ENCODE peak calls at places on chromosomes 6 and 20, in ten cellular contexts. One of them, this sample, is unnamed.

GRCh38 chr6:124009372-124009765 is 205.7 kb downstream of the NKAIN2 start:
- DNase-seq in uterus: no peak
- DNase-seq in AG10803: no peak
- DNase-seq in heart right ventricle: no peak
- DNase-seq in ovary: no peak
- DNase-seq in keratinocyte: no peak
- DNase-seq in osteoblast: no peak
- DNase-seq in OCI-LY7: no peak
- DNase-seq in AG04449: no peak
- DNase-seq in BJ: no peak
- DNase-seq in this sample: no peak

GRCh38 chr6:139037490-139037889 is 8.9 kb downstream of the ABRACL start:
- DNase-seq in uterus: no peak
- DNase-seq in AG10803: peak
- DNase-seq in heart right ventricle: no peak
- DNase-seq in ovary: no peak
- DNase-seq in keratinocyte: no peak
- DNase-seq in osteoblast: peak
- DNase-seq in OCI-LY7: no peak
- DNase-seq in AG04449: peak
- DNase-seq in BJ: no peak
- DNase-seq in this sample: peak

GRCh38 chr6:15628499-15629131 is 34.2 kb downstream of the DTNBP1 start:
- DNase-seq in uterus: no peak
- DNase-seq in AG10803: peak
- DNase-seq in heart right ventricle: no peak
- DNase-seq in ovary: no peak
- DNase-seq in keratinocyte: no peak
- DNase-seq in osteoblast: peak
- DNase-seq in OCI-LY7: no peak
- DNase-seq in AG04449: peak
- DNase-seq in BJ: peak
- DNase-seq in this sample: peak

GRCh38 chr6:38113810-38114577 is 294.5 kb downstream of the ZFAND3 start:
- DNase-seq in uterus: no peak
- DNase-seq in AG10803: no peak
- DNase-seq in heart right ventricle: no peak
- DNase-seq in ovary: no peak
- DNase-seq in keratinocyte: no peak
- DNase-seq in osteoblast: no peak
- DNase-seq in OCI-LY7: no peak
- DNase-seq in AG04449: no peak
- DNase-seq in BJ: no peak
- DNase-seq in this sample: no peak

GRCh38 chr6:37512400-37512958 is 12.8 kb upstream of the CCDC167 start:
- DNase-seq in uterus: no peak
- DNase-seq in AG10803: no peak
- DNase-seq in heart right ventricle: no peak
- DNase-seq in ovary: no peak
- DNase-seq in keratinocyte: no peak
- DNase-seq in osteoblast: peak
- DNase-seq in OCI-LY7: no peak
- DNase-seq in AG04449: no peak
- DNase-seq in BJ: no peak
- DNase-seq in this sample: no peak

GRCh38 chr6:34598725-34599124 is 42.6 kb upstream of the SPDEF start:
- DNase-seq in uterus: no peak
- DNase-seq in AG10803: no peak
- DNase-seq in heart right ventricle: no peak
- DNase-seq in ovary: no peak
- DNase-seq in keratinocyte: no peak
- DNase-seq in osteoblast: no peak
- DNase-seq in OCI-LY7: no peak
- DNase-seq in AG04449: no peak
- DNase-seq in BJ: no peak
- DNase-seq in this sample: no peak

GRCh38 chr6:25041676-25042598 is 106.2 kb upstream of the RIPOR2 start:
- DNase-seq in uterus: no peak
- DNase-seq in AG10803: no peak
- DNase-seq in heart right ventricle: no peak
- DNase-seq in ovary: no peak
- DNase-seq in keratinocyte: no peak
- DNase-seq in osteoblast: no peak
- DNase-seq in OCI-LY7: peak
- DNase-seq in AG04449: no peak
- DNase-seq in BJ: no peak
- DNase-seq in this sample: no peak

GRCh38 chr6:12160350-12160749 is 129.8 kb upstream of the EDN1 start:
- DNase-seq in uterus: no peak
- DNase-seq in AG10803: peak
- DNase-seq in heart right ventricle: no peak
- DNase-seq in ovary: no peak
- DNase-seq in keratinocyte: no peak
- DNase-seq in osteoblast: no peak
- DNase-seq in OCI-LY7: no peak
- DNase-seq in AG04449: no peak
- DNase-seq in BJ: no peak
- DNase-seq in this sample: peak

GRCh38 chr20:24134930-24135329 is 146.4 kb upstream of the GGTLC1 start:
- DNase-seq in uterus: no peak
- DNase-seq in AG10803: no peak
- DNase-seq in heart right ventricle: no peak
- DNase-seq in ovary: no peak
- DNase-seq in keratinocyte: no peak
- DNase-seq in osteoblast: no peak
- DNase-seq in OCI-LY7: no peak
- DNase-seq in AG04449: no peak
- DNase-seq in BJ: no peak
- DNase-seq in this sample: no peak

GRCh38 chr20:24136659-24137246 is 148.2 kb upstream of the GGTLC1 start:
- DNase-seq in uterus: no peak
- DNase-seq in AG10803: no peak
- DNase-seq in heart right ventricle: no peak
- DNase-seq in ovary: no peak
- DNase-seq in keratinocyte: peak
- DNase-seq in osteoblast: no peak
- DNase-seq in OCI-LY7: no peak
- DNase-seq in AG04449: no peak
- DNase-seq in BJ: no peak
- DNase-seq in this sample: no peak

GRCh38 chr20:24135786-24136185 is 147.2 kb upstream of the GGTLC1 start:
- DNase-seq in uterus: no peak
- DNase-seq in AG10803: no peak
- DNase-seq in heart right ventricle: no peak
- DNase-seq in ovary: no peak
- DNase-seq in keratinocyte: no peak
- DNase-seq in osteoblast: peak
- DNase-seq in OCI-LY7: no peak
- DNase-seq in AG04449: no peak
- DNase-seq in BJ: no peak
- DNase-seq in this sample: no peak

GRCh38 chr20:24132246-24132645 is 143.7 kb upstream of the GGTLC1 start:
- DNase-seq in uterus: no peak
- DNase-seq in AG10803: no peak
- DNase-seq in heart right ventricle: no peak
- DNase-seq in ovary: no peak
- DNase-seq in keratinocyte: no peak
- DNase-seq in osteoblast: no peak
- DNase-seq in OCI-LY7: no peak
- DNase-seq in AG04449: no peak
- DNase-seq in BJ: no peak
- DNase-seq in this sample: no peak

DNA sequence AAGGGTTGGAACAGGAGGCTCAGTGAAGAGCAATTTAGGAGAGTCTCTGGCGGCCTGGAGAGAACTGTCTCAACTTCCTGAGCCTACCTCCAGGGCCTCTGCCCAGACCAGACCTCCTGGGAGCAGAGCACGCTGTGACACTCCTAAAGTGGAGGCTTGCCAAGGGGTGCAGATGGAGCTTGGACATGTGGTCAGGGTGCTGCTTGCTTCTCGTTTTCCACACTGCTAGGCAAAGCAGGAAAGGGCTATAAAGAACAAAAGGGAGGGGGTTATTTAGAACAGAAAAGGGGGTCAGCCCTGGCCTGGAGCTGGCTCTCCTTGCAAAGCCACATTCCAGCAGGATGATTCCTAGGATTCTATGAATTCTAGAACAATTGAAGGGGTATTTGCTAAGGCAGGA is 145.7 kb upstream of the GGTLC1 start:
- DNase-seq in uterus: no peak
- DNase-seq in AG10803: no peak
- DNase-seq in heart right ventricle: no peak
- DNase-seq in ovary: no peak
- DNase-seq in keratinocyte: no peak
- DNase-seq in osteoblast: peak
- DNase-seq in OCI-LY7: no peak
- DNase-seq in AG04449: no peak
- DNase-seq in BJ: no peak
- DNase-seq in this sample: no peak
- H3K4me3 ChIP-seq in uterus: no peak
- H3K4me3 ChIP-seq in AG10803: no peak
- H3K4me3 ChIP-seq in heart right ventricle: no peak
- H3K4me3 ChIP-seq in ovary: no peak
- H3K4me3 ChIP-seq in keratinocyte: no peak
- H3K4me3 ChIP-seq in osteoblast: no peak
- H3K4me3 ChIP-seq in OCI-LY7: no peak
- H3K4me3 ChIP-seq in AG04449: no peak
- H3K4me3 ChIP-seq in BJ: no peak
- H3K4me3 ChIP-seq in this sample: no peak

DNA sequence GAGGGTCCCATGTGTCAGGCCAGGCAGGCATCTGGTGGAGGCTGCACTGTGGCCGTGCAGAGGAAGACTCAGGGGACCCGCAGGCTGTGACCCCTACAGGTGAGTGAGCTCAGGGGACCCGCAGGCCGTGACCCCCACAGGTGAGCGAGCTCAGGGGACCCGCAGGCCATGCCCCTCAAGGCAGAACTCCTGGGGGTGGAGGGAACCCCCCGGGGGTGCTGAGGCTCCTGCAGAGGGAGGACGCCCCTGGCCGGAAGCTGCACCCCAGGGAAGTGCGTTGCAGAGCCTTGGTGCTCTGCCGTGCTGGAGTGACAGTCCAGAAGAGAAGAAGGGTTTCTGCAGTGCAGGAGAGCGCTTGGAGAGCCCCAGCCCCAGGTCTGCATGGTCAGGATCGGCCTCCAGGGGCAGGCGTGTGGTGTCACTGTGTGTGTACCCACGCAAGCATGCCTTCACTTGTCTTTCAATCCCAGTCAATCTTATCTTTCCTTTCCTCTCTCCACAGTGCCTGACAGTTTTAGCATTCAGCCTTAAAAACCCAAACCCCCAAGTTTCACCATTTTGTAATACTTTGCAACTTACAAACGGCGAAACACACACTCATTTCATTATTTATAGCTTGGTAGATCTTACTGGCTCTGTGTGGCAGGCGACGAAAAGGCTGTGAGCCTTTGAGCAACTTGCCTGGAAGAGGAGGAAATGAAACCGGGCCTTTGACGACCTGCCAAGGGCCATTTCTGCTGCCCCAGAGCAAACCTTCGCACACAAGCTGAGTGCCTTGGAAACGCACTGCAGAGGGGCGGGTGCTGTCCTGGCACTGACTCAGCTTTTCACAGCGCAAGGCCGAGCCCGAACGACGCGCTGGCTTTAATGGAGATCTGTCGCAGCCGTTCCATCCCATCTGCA is 101.4 kb upstream of the AGPAT4 start:
- DNase-seq in uterus: peak
- DNase-seq in AG10803: peak
- DNase-seq in heart right ventricle: peak
- DNase-seq in ovary: peak
- DNase-seq in keratinocyte: no peak
- DNase-seq in osteoblast: peak
- DNase-seq in OCI-LY7: no peak
- DNase-seq in AG04449: no peak
- DNase-seq in BJ: no peak
- DNase-seq in this sample: no peak
- TF ChIP-seq CTCF in uterus: no peak
- TF ChIP-seq CTCF in AG10803: peak
- TF ChIP-seq CTCF in heart right ventricle: no peak
- TF ChIP-seq CTCF in ovary: no peak
- TF ChIP-seq CTCF in keratinocyte: peak
- TF ChIP-seq CTCF in osteoblast: peak
- TF ChIP-seq CTCF in OCI-LY7: no peak
- TF ChIP-seq CTCF in AG04449: peak
- TF ChIP-seq CTCF in BJ: no peak
- TF ChIP-seq CTCF in this sample: peak

GRCh38 chr20:53915459-53916172 is 154.8 kb downstream of the BCAS1 start:
- DNase-seq in uterus: peak
- DNase-seq in AG10803: peak
- DNase-seq in heart right ventricle: peak
- DNase-seq in ovary: peak
- DNase-seq in keratinocyte: no peak
- DNase-seq in osteoblast: peak
- DNase-seq in OCI-LY7: peak
- DNase-seq in AG04449: no peak
- DNase-seq in BJ: peak
- DNase-seq in this sample: peak

GRCh38 chr20:53916173-53916512 is 154.3 kb downstream of the BCAS1 start:
- DNase-seq in uterus: no peak
- DNase-seq in AG10803: no peak
- DNase-seq in heart right ventricle: no peak
- DNase-seq in ovary: no peak
- DNase-seq in keratinocyte: no peak
- DNase-seq in osteoblast: no peak
- DNase-seq in OCI-LY7: no peak
- DNase-seq in AG04449: no peak
- DNase-seq in BJ: no peak
- DNase-seq in this sample: no peak

GRCh38 chr20:53918949-53919361 is 151.4 kb downstream of the BCAS1 start:
- DNase-seq in uterus: no peak
- DNase-seq in AG10803: no peak
- DNase-seq in heart right ventricle: no peak
- DNase-seq in ovary: no peak
- DNase-seq in keratinocyte: no peak
- DNase-seq in osteoblast: no peak
- DNase-seq in OCI-LY7: peak
- DNase-seq in AG04449: no peak
- DNase-seq in BJ: no peak
- DNase-seq in this sample: no peak

GRCh38 chr20:53918010-53918311 is 152.4 kb downstream of the BCAS1 start:
- DNase-seq in uterus: no peak
- DNase-seq in AG10803: peak
- DNase-seq in heart right ventricle: no peak
- DNase-seq in ovary: no peak
- DNase-seq in keratinocyte: no peak
- DNase-seq in osteoblast: no peak
- DNase-seq in OCI-LY7: no peak
- DNase-seq in AG04449: no peak
- DNase-seq in BJ: no peak
- DNase-seq in this sample: no peak

DNA sequence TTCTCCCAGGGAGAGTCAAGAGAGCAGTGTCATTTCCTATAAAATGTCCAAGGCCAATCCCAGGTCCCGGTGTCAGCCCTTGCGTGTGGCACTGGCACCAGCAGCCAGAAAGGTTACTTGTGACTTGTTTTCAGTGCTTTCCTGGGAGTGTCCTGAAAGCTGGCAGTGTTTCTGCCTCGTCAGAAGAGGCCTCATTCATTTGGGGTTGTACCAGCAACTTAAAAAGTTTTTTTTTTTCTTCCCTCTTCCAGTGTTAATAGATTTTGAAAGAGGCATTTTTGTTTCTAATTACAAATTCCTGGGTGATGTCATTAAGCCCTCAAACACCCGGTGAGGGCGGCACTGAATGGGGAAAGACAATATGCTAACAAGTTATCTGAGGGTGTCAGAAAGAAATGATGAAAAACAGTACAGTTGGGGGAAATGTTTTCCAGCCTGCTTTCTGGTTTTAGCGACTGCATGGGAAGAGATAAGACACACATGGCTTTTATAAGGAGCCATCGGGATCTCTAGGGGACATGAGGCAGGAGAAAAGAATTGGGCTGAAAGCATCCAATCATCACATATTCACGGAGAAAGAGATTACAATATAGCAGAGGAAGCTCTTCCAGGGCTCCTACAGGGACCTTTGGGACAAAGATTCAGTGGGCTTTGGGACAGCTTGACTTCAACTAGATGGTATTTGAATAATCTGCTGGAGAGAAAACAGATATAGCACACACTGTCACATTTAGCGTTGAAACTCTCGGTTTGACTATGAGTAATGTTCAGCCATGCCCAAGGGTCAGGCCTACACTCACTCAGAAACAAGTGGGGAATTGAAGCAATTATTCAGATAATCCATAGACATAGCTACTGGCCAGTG is 153.0 kb downstream of the BCAS1 start:
- DNase-seq in uterus: peak
- DNase-seq in AG10803: peak
- DNase-seq in heart right ventricle: peak
- DNase-seq in ovary: peak
- DNase-seq in keratinocyte: no peak
- DNase-seq in osteoblast: peak
- DNase-seq in OCI-LY7: no peak
- DNase-seq in AG04449: no peak
- DNase-seq in BJ: no peak
- DNase-seq in this sample: peak
- H3K4me3 ChIP-seq in uterus: no peak
- H3K4me3 ChIP-seq in AG10803: no peak
- H3K4me3 ChIP-seq in heart right ventricle: no peak
- H3K4me3 ChIP-seq in ovary: no peak
- H3K4me3 ChIP-seq in keratinocyte: no peak
- H3K4me3 ChIP-seq in osteoblast: peak
- H3K4me3 ChIP-seq in OCI-LY7: no peak
- H3K4me3 ChIP-seq in AG04449: no peak
- H3K4me3 ChIP-seq in BJ: no peak
- H3K4me3 ChIP-seq in this sample: no peak

DNA sequence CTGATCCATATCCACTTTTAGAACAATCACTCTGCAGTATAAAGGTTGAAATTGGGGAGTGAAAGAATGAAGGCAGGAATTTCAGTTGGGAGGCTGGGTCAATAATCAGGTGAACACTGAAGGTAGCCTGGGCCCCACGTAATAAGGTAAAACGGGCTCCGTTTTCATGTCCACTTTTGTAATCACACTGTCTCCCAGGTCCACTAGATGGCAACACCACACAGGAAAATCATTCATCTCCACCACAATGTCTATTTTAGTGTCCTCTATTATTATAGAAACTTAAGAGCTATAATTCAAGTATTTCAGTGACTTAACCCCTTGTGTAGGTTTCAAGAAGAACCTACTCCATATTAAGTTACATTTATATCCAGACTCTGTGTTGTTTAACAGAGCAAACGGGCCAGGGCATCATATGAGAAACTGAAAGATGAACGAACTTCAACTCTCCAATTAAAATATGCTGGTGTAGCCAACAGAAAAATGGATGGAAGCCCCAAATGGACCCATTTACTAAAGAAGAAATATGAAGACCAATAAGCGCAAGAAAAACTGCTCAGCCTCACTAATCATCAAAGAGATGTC is 45.9 kb upstream of the MC3R start:
- DNase-seq in uterus: no peak
- DNase-seq in AG10803: no peak
- DNase-seq in heart right ventricle: no peak
- DNase-seq in ovary: no peak
- DNase-seq in keratinocyte: no peak
- DNase-seq in osteoblast: peak
- DNase-seq in OCI-LY7: peak
- DNase-seq in AG04449: no peak
- DNase-seq in BJ: no peak
- DNase-seq in this sample: peak
- TF ChIP-seq CTCF in uterus: no peak
- TF ChIP-seq CTCF in AG10803: peak
- TF ChIP-seq CTCF in heart right ventricle: peak
- TF ChIP-seq CTCF in ovary: no peak
- TF ChIP-seq CTCF in keratinocyte: peak
- TF ChIP-seq CTCF in osteoblast: peak
- TF ChIP-seq CTCF in OCI-LY7: peak
- TF ChIP-seq CTCF in AG04449: no peak
- TF ChIP-seq CTCF in BJ: peak
- TF ChIP-seq CTCF in this sample: peak

This sample was measured in fibroblast of pulmonary artery.